ENCODE peak calls at places on chromosomes 12 and 14, in five cellular contexts. One of them, this sample, is unnamed.

GRCh38 chr12:76927170-76927784 is 48.5 kb upstream of the CSRP2 start:
- DNase-seq in ovary: no peak
- DNase-seq in upper lobe of left lung: no peak
- DNase-seq in tibial nerve: peak; percentile 27
- DNase-seq in A549: peak; percentile 46
- DNase-seq in this sample: no peak

GRCh38 chr12:34391771-34392581 is 369.7 kb downstream of the ALG10 start:
- DNase-seq in ovary: no peak
- DNase-seq in A549: no peak
- DNase-seq in upper lobe of left lung: peak; percentile 8
- DNase-seq in tibial nerve: no peak
- DNase-seq in this sample: peak; percentile 55

GRCh38 chr14:60655898-60656754 is 6.8 kb upstream of the SIX1 start:
- DNase-seq in upper lobe of left lung: no peak
- DNase-seq in A549: no peak
- DNase-seq in ovary: no peak
- DNase-seq in tibial nerve: no peak
- DNase-seq in this sample: no peak

GRCh38 chr12:44307506-44308168 is 471.8 kb downstream of the TMEM117 start:
- DNase-seq in tibial nerve: no peak
- DNase-seq in ovary: no peak
- DNase-seq in A549: no peak
- DNase-seq in upper lobe of left lung: no peak
- DNase-seq in this sample: no peak

GRCh38 chr12:75825686-75826085 is 205.9 kb downstream of the PHLDA1 start:
- DNase-seq in tibial nerve: no peak
- DNase-seq in upper lobe of left lung: no peak
- DNase-seq in A549: no peak
- DNase-seq in ovary: no peak
- DNase-seq in this sample: no peak

GRCh38 chr14:63713765-63714164 is 14.1 kb downstream of the SGPP1 start:
- DNase-seq in tibial nerve: no peak
- DNase-seq in ovary: no peak
- DNase-seq in A549: peak; percentile 52
- DNase-seq in upper lobe of left lung: no peak
- DNase-seq in this sample: no peak

GRCh38 chr12:15494329-15495046 is 172.2 kb downstream of the PTPRO start:
- DNase-seq in ovary: no peak
- DNase-seq in upper lobe of left lung: no peak
- DNase-seq in A549: no peak
- DNase-seq in tibial nerve: no peak
- DNase-seq in this sample: no peak

GRCh38 chr12:13135336-13136178 is 32.1 kb upstream of the GSG1 start:
- DNase-seq in ovary: peak; percentile 21
- DNase-seq in upper lobe of left lung: peak; percentile 94
- DNase-seq in tibial nerve: no peak
- DNase-seq in A549: peak; percentile 33
- DNase-seq in this sample: no peak

GRCh38 chr14:103686831-103687485 is 28.3 kb downstream of the XRCC3 start:
- DNase-seq in A549: no peak
- DNase-seq in tibial nerve: no peak
- DNase-seq in ovary: no peak
- DNase-seq in upper lobe of left lung: no peak
- DNase-seq in this sample: no peak

GRCh38 chr12:27650011-27650410 is 46.2 kb upstream of the REP15 start:
- DNase-seq in ovary: no peak
- DNase-seq in A549: no peak
- DNase-seq in tibial nerve: no peak
- DNase-seq in upper lobe of left lung: no peak
- DNase-seq in this sample: no peak

GRCh38 chr14:86646688-86647687 is 1117.0 kb downstream of the FLRT2 start:
- DNase-seq in tibial nerve: no peak
- DNase-seq in ovary: no peak
- DNase-seq in upper lobe of left lung: no peak
- DNase-seq in A549: peak; percentile 17
- DNase-seq in this sample: no peak

GRCh38 chr12:14259481-14260010 is 105.9 kb upstream of the ATF7IP start:
- DNase-seq in upper lobe of left lung: no peak
- DNase-seq in tibial nerve: no peak
- DNase-seq in ovary: no peak
- DNase-seq in A549: no peak
- DNase-seq in this sample: no peak

GRCh38 chr12:14256555-14257169 is 108.8 kb upstream of the ATF7IP start:
- DNase-seq in A549: peak; percentile 87
- DNase-seq in upper lobe of left lung: peak; percentile 84
- DNase-seq in tibial nerve: peak; percentile 82
- DNase-seq in ovary: peak; percentile 69
- DNase-seq in this sample: peak; percentile 90

GRCh38 chr12:14258468-14258947 is 107.0 kb upstream of the ATF7IP start:
- DNase-seq in ovary: peak; percentile 24
- DNase-seq in tibial nerve: no peak
- DNase-seq in A549: no peak
- DNase-seq in upper lobe of left lung: no peak
- DNase-seq in this sample: no peak

GRCh38 chr12:14257303-14257733 is 108.2 kb upstream of the ATF7IP start:
- DNase-seq in tibial nerve: no peak
- DNase-seq in A549: no peak
- DNase-seq in upper lobe of left lung: no peak
- DNase-seq in ovary: peak; percentile 89
- DNase-seq in this sample: no peak

GRCh38 chr12:14257734-14258467 is 107.6 kb upstream of the ATF7IP start:
- DNase-seq in tibial nerve: peak; percentile 99
- DNase-seq in A549: peak; percentile 94
- DNase-seq in upper lobe of left lung: peak; percentile 95
- DNase-seq in ovary: peak; percentile 66
- DNase-seq in this sample: peak; percentile 95
- TF ChIP-seq EP300 in tibial nerve: no peak
- TF ChIP-seq EP300 in A549: no peak
- TF ChIP-seq EP300 in upper lobe of left lung: no peak
- TF ChIP-seq EP300 in ovary: no peak
- TF ChIP-seq EP300 in this sample: no peak

GRCh38 chr12:2052861-2053674 is at the start of gene CACNA1C:
- DNase-seq in tibial nerve: no peak
- DNase-seq in upper lobe of left lung: no peak
- DNase-seq in A549: peak; percentile 30
- DNase-seq in ovary: peak; percentile 64
- DNase-seq in this sample: peak; percentile 86
- TF ChIP-seq CTCF in tibial nerve: no peak
- TF ChIP-seq CTCF in upper lobe of left lung: no peak
- TF ChIP-seq CTCF in A549: no peak
- TF ChIP-seq CTCF in ovary: no peak
- TF ChIP-seq CTCF in this sample: no peak

GRCh38 chr12:4134434-4134762 is 139.2 kb upstream of the CCND2 start:
- DNase-seq in tibial nerve: no peak
- DNase-seq in ovary: no peak
- DNase-seq in A549: no peak
- DNase-seq in upper lobe of left lung: no peak
- DNase-seq in this sample: no peak

GRCh38 chr12:4134833-4135597 is 138.5 kb upstream of the CCND2 start:
- DNase-seq in upper lobe of left lung: no peak
- DNase-seq in A549: no peak
- DNase-seq in ovary: no peak
- DNase-seq in tibial nerve: no peak
- DNase-seq in this sample: peak; percentile 15

GRCh38 chr12:4137015-4137414 is 136.5 kb upstream of the CCND2 start:
- DNase-seq in ovary: no peak
- DNase-seq in A549: no peak
- DNase-seq in tibial nerve: no peak
- DNase-seq in upper lobe of left lung: no peak
- DNase-seq in this sample: no peak

GRCh38 chr12:4133029-4133428 is 140.5 kb upstream of the CCND2 start:
- DNase-seq in ovary: no peak
- DNase-seq in tibial nerve: no peak
- DNase-seq in A549: no peak
- DNase-seq in upper lobe of left lung: no peak
- DNase-seq in this sample: no peak

DNA sequence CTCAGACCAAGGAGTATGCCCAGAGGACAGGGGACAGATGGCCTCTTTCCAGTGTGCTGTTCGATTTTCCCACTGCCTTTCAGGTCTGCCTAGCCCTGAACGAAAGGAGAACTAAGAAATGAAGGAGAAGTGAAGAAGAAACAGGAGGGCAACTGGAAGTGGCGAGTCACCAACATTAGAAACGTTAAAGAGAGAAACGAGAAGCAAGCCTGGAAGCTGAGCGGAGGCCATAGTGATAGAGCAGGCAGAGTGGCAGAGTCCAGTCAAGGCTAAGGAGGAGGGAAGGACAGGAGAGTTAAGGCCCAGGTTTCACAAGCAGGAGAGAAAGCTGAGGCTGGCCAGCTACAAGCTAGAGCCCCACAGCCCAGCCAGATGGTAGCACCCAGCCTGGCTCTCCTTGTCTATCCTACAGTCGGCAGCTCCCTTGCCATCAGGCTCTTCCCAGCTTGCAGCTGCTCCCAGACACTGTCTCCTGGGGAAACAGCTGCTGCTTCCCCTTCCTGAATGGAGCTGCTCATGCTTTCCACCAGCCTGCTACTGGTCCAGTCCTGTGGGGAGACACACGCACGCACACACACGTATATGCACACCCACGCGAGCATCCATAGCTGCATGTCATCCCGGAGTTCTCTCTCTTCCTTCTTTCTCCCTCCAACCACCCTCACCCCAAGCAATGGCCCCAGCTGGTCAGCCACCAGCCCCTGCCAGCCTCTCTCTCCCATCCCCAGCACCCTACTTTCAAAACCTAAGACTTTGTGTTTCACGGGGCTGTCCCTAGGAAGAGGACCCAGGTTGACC is 139.7 kb upstream of the CCND2 start:
- DNase-seq in upper lobe of left lung: no peak
- DNase-seq in A549: no peak
- DNase-seq in tibial nerve: no peak
- DNase-seq in ovary: no peak
- DNase-seq in this sample: peak; percentile 37
- H3K27ac ChIP-seq in upper lobe of left lung: no peak overlapping the region
- H3K27ac ChIP-seq in A549: no peak overlapping the region
- H3K27ac ChIP-seq in tibial nerve: no peak overlapping the region
- H3K27ac ChIP-seq in ovary: no peak overlapping the region
- H3K27ac ChIP-seq in this sample: no peak overlapping the region

GRCh38 chr14:76956253-76957090 is 72.0 kb downstream of the IRF2BPL start:
- DNase-seq in ovary: peak; percentile 91
- DNase-seq in A549: peak; percentile 97
- DNase-seq in tibial nerve: peak; percentile 83
- DNase-seq in upper lobe of left lung: peak; percentile 95
- DNase-seq in this sample: peak; percentile 95
- TF ChIP-seq EP300 in ovary: no peak
- TF ChIP-seq EP300 in A549: peak; percentile 85
- TF ChIP-seq EP300 in tibial nerve: no peak
- TF ChIP-seq EP300 in upper lobe of left lung: peak; percentile 73
- TF ChIP-seq EP300 in this sample: no peak

This sample was measured in sigmoid colon.